ENCODE peak calls at places on chromosomes 3 and 15, in five cellular contexts. One of them, this sample, is unnamed.

GRCh38 chr15:87597346-87598052 is 659.0 kb downstream of the NTRK3 start:
- DNase-seq in fibroblast of lung: no peak
- DNase-seq in right lobe of liver: no peak
- DNase-seq in BE2C: no peak
- DNase-seq in cardiac fibroblast: no peak
- DNase-seq in this sample: peak

GRCh38 chr15:101346928-101347327 is 51.9 kb upstream of the SNRPA1 start:
- DNase-seq in cardiac fibroblast: no peak
- DNase-seq in right lobe of liver: no peak
- DNase-seq in fibroblast of lung: no peak
- DNase-seq in BE2C: no peak
- DNase-seq in this sample: peak

GRCh38 chr15:57789225-57789624 is 82.7 kb downstream of the POLR2M start:
- DNase-seq in fibroblast of lung: no peak
- DNase-seq in cardiac fibroblast: no peak
- DNase-seq in right lobe of liver: no peak
- DNase-seq in BE2C: no peak
- DNase-seq in this sample: peak

GRCh38 chr3:193134895-193135294 is 106.1 kb upstream of the PLAAT1 start:
- DNase-seq in right lobe of liver: no peak
- DNase-seq in BE2C: no peak
- DNase-seq in cardiac fibroblast: peak
- DNase-seq in fibroblast of lung: peak
- DNase-seq in this sample: peak

GRCh38 chr15:76953913-76954312 is 22.4 kb downstream of the RCN2 start:
- DNase-seq in BE2C: no peak
- DNase-seq in cardiac fibroblast: no peak
- DNase-seq in fibroblast of lung: no peak
- DNase-seq in right lobe of liver: no peak
- DNase-seq in this sample: no peak

GRCh38 chr3:27686642-27687041 is 35.5 kb downstream of the EOMES start:
- DNase-seq in BE2C: no peak
- DNase-seq in fibroblast of lung: peak
- DNase-seq in right lobe of liver: no peak
- DNase-seq in cardiac fibroblast: peak
- DNase-seq in this sample: peak

GRCh38 chr3:45574067-45574494 is 20.5 kb upstream of the LIMD1 start:
- DNase-seq in cardiac fibroblast: no peak
- DNase-seq in fibroblast of lung: no peak
- DNase-seq in BE2C: no peak
- DNase-seq in right lobe of liver: no peak
- DNase-seq in this sample: no peak

GRCh38 chr15:82710208-82710555 is 507 bp upstream of the AP3B2 start:
- DNase-seq in fibroblast of lung: no peak
- DNase-seq in BE2C: no peak
- DNase-seq in cardiac fibroblast: no peak
- DNase-seq in right lobe of liver: no peak
- DNase-seq in this sample: no peak

GRCh38 chr3:186588619-186589018 is 18.1 kb downstream of the DNAJB11 start:
- DNase-seq in fibroblast of lung: no peak
- DNase-seq in cardiac fibroblast: peak
- DNase-seq in right lobe of liver: no peak
- DNase-seq in BE2C: no peak
- DNase-seq in this sample: no peak

GRCh38 chr3:78322780-78323179 is 1282.9 kb downstream of the ROBO2 start:
- DNase-seq in fibroblast of lung: no peak
- DNase-seq in BE2C: no peak
- DNase-seq in right lobe of liver: no peak
- DNase-seq in cardiac fibroblast: no peak
- DNase-seq in this sample: no peak

GRCh38 chr3:128201158-128201755 is 48.0 kb downstream of the EEFSEC start:
- DNase-seq in right lobe of liver: no peak
- DNase-seq in fibroblast of lung: no peak
- DNase-seq in cardiac fibroblast: no peak
- DNase-seq in BE2C: no peak
- DNase-seq in this sample: no peak

GRCh38 chr3:25339220-25339619 is 88.8 kb upstream of the RARB start:
- DNase-seq in right lobe of liver: no peak
- DNase-seq in fibroblast of lung: no peak
- DNase-seq in cardiac fibroblast: no peak
- DNase-seq in BE2C: no peak
- DNase-seq in this sample: no peak

GRCh38 chr15:82108489-82109078 is 62.8 kb upstream of the MEX3B start:
- DNase-seq in cardiac fibroblast: peak
- DNase-seq in right lobe of liver: peak
- DNase-seq in BE2C: peak
- DNase-seq in fibroblast of lung: peak
- DNase-seq in this sample: peak

GRCh38 chr15:81419304-81419943 is 45.4 kb upstream of the TMC3 start:
- DNase-seq in cardiac fibroblast: peak
- DNase-seq in right lobe of liver: no peak
- DNase-seq in BE2C: no peak
- DNase-seq in fibroblast of lung: peak
- DNase-seq in this sample: peak

GRCh38 chr15:64749167-64749566 is 26.2 kb downstream of the RBPMS2 start:
- DNase-seq in right lobe of liver: no peak
- DNase-seq in cardiac fibroblast: peak
- DNase-seq in BE2C: no peak
- DNase-seq in fibroblast of lung: peak
- DNase-seq in this sample: peak

GRCh38 chr3:75650191-75650590 is 13.9 kb upstream of the FRG2C start:
- DNase-seq in right lobe of liver: no peak
- DNase-seq in BE2C: no peak
- DNase-seq in fibroblast of lung: no peak
- DNase-seq in cardiac fibroblast: no peak
- DNase-seq in this sample: no peak

DNA sequence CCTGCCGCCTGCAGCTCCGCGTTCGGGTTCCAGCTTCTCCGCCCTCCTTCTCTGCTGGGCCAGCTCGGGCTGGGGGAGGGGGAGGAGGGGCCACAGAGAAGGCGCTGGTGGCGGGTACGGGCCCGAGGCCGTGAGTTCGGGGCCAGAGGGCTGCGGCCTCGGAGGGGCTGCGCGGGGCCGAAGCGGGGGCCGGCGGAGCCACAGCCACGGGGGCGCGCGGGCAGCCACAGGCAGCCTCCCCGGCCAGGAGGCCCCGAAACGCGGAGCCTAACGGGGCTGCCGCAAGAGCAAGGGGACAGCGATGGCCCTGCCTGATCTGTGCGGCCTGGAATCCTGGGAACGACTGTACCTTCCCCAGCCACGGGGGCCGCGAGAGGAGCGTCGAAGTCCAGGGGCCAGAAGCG is 8.6 kb upstream of the FRG2C start:
- DNase-seq in fibroblast of lung: no peak
- DNase-seq in right lobe of liver: no peak
- DNase-seq in BE2C: no peak
- DNase-seq in cardiac fibroblast: no peak
- DNase-seq in this sample: no peak
- H3K4me3 ChIP-seq in fibroblast of lung: no peak
- H3K4me3 ChIP-seq in right lobe of liver: no peak
- H3K4me3 ChIP-seq in BE2C: no peak
- H3K4me3 ChIP-seq in cardiac fibroblast: no peak
- H3K4me3 ChIP-seq in this sample: no peak

DNA sequence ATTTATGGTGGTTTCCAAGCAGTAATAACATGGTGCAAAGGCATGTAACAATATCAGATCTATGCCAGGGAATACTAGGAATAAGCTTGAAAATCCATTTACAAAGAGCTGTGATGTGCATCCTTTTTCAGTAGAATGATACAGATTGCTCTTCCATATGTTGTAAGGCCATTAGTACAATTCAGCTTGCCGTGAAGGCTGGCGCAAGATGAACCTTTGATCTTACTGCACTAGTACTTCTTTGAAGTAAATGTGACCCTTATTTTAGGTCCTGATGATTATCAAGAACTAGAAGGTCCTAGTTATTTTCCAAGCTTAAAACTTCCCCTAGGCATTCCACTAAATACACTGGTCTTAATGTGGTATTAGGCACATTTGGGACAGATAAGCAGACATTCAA is 210.1 kb upstream of the CD96 start:
- DNase-seq in cardiac fibroblast: no peak
- DNase-seq in BE2C: no peak
- DNase-seq in right lobe of liver: no peak
- DNase-seq in fibroblast of lung: no peak
- DNase-seq in this sample: no peak
- TF ChIP-seq CTCF in cardiac fibroblast: no peak
- TF ChIP-seq CTCF in BE2C: no peak
- TF ChIP-seq CTCF in right lobe of liver: no peak
- TF ChIP-seq CTCF in fibroblast of lung: no peak
- TF ChIP-seq CTCF in this sample: no peak

GRCh38 chr3:50588759-50589433 is 19.6 kb downstream of the HEMK1 start:
- DNase-seq in right lobe of liver: no peak
- DNase-seq in BE2C: no peak
- DNase-seq in cardiac fibroblast: peak
- DNase-seq in fibroblast of lung: peak
- DNase-seq in this sample: peak
- H3K4me3 ChIP-seq in right lobe of liver: no peak
- H3K4me3 ChIP-seq in BE2C: no peak
- H3K4me3 ChIP-seq in cardiac fibroblast: no peak
- H3K4me3 ChIP-seq in fibroblast of lung: no peak
- H3K4me3 ChIP-seq in this sample: no peak

GRCh38 chr3:9890249-9891071 is at the start of gene JAGN1:
- DNase-seq in cardiac fibroblast: peak
- DNase-seq in right lobe of liver: peak
- DNase-seq in BE2C: peak
- DNase-seq in fibroblast of lung: peak
- DNase-seq in this sample: peak
- TF ChIP-seq CTCF in cardiac fibroblast: no peak
- TF ChIP-seq CTCF in right lobe of liver: peak
- TF ChIP-seq CTCF in BE2C: no peak
- TF ChIP-seq CTCF in fibroblast of lung: no peak
- TF ChIP-seq CTCF in this sample: no peak

GRCh38 chr3:117054551-117054950 is 345.0 kb downstream of the TUSC7 start:
- DNase-seq in BE2C: no peak
- DNase-seq in cardiac fibroblast: no peak
- DNase-seq in right lobe of liver: no peak
- DNase-seq in fibroblast of lung: no peak
- DNase-seq in this sample: no peak
- H3K4me3 ChIP-seq in BE2C: no peak
- H3K4me3 ChIP-seq in cardiac fibroblast: no peak
- H3K4me3 ChIP-seq in right lobe of liver: no peak
- H3K4me3 ChIP-seq in fibroblast of lung: no peak
- H3K4me3 ChIP-seq in this sample: no peak

GRCh38 chr3:125398952-125399351 is 23.8 kb upstream of the ZNF148 start:
- DNase-seq in right lobe of liver: no peak
- DNase-seq in cardiac fibroblast: no peak
- DNase-seq in fibroblast of lung: no peak
- DNase-seq in BE2C: no peak
- DNase-seq in this sample: no peak
- TF ChIP-seq CTCF in right lobe of liver: no peak
- TF ChIP-seq CTCF in cardiac fibroblast: no peak
- TF ChIP-seq CTCF in fibroblast of lung: no peak
- TF ChIP-seq CTCF in BE2C: no peak
- TF ChIP-seq CTCF in this sample: no peak

DNA sequence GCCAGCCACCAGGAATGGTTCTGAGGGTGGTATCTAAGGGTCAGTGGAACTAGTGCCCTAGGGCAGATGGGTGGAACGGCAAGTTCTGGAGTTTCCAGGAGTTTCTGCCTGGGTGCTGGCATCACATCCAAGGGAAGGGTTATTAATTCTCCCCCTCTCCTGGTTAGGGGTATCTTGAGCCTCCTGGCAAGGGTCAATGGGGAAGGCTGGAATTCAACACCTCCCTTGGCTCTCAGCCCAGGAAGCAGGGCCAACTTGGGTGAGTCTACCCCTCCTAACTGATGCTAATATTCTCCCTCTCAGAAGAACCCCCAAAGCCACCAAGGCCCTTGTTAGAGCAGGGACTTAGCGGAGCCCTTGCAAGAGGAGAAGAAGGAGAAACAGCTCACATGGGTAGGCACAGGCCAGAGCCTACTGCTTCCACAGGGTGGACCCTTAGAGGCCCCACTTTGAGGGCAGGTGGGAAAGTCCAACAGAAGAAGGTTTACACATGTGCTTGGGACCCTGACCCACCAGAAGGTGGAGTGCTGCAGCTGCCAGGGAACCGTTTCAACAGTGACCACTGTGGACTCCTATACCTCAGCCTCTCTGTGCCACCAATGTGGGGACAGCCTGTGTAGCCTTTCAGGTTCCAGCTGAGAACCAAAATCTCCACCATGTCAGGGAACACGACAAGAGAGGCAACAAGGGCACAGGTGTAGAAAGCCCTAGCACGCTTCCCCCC is 3.3 kb downstream of the TMEM115 start:
- DNase-seq in right lobe of liver: no peak
- DNase-seq in cardiac fibroblast: no peak
- DNase-seq in BE2C: peak
- DNase-seq in fibroblast of lung: no peak
- DNase-seq in this sample: no peak
- H3K4me3 ChIP-seq in right lobe of liver: no peak
- H3K4me3 ChIP-seq in cardiac fibroblast: peak
- H3K4me3 ChIP-seq in BE2C: peak
- H3K4me3 ChIP-seq in fibroblast of lung: no peak
- H3K4me3 ChIP-seq in this sample: peak

GRCh38 chr3:23713641-23714040 is 92.1 kb upstream of the UBE2E1 start:
- DNase-seq in fibroblast of lung: peak
- DNase-seq in BE2C: no peak
- DNase-seq in cardiac fibroblast: no peak
- DNase-seq in right lobe of liver: no peak
- DNase-seq in this sample: no peak

GRCh38 chr3:23712095-23712494 is 93.7 kb upstream of the UBE2E1 start:
- DNase-seq in fibroblast of lung: no peak
- DNase-seq in cardiac fibroblast: peak
- DNase-seq in right lobe of liver: no peak
- DNase-seq in BE2C: no peak
- DNase-seq in this sample: no peak

GRCh38 chr3:23709987-23710386 is 95.8 kb upstream of the UBE2E1 start:
- DNase-seq in right lobe of liver: no peak
- DNase-seq in BE2C: no peak
- DNase-seq in cardiac fibroblast: no peak
- DNase-seq in fibroblast of lung: no peak
- DNase-seq in this sample: no peak

GRCh38 chr3:23710555-23710954 is 95.2 kb upstream of the UBE2E1 start:
- DNase-seq in right lobe of liver: no peak
- DNase-seq in fibroblast of lung: peak
- DNase-seq in BE2C: no peak
- DNase-seq in cardiac fibroblast: peak
- DNase-seq in this sample: peak

DNA sequence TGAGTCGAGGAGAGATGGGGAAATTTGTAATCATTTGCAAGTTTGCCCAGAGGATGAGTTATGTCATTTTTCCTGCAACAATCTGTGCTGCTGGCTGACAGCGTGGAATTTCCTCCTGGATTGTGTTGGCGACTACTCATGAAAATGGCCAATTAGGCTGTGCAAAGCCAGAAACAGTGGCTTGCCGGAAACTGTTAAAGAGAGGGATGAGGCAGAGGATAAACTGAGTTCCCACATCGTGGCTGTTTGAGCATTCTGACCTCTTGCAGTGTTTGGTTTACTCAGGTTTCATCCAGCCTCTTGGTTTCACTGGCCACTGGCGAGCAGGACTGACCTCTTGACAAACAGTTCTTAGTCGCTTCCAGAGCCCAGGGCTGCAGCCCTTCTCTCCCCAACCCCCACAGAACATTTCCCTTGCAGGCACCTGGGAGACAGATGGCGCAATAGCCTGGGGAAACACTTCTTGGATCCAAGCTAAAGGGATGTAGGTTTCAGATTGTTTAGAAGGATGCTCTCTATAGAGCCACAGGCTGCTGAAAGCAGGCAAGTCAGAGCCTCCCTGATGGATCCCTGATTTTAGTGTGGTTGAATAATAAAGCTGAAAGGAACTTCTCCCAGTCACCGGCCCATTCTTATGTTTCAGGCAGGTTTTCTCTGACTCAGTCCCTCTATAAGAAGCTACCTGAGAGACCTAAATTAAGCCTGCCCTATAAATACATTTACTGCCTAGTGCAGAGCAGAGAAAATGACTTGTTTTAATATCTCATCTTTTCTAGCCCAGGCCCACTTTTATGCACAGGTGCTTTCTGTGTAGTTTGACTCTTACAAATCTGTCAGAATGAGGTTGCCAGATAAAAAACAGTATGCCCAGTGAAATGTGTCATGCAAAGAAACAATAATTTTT is 92.8 kb upstream of the UBE2E1 start:
- DNase-seq in cardiac fibroblast: peak
- DNase-seq in fibroblast of lung: peak
- DNase-seq in BE2C: peak
- DNase-seq in right lobe of liver: no peak
- DNase-seq in this sample: peak
- TF ChIP-seq CTCF in cardiac fibroblast: no peak
- TF ChIP-seq CTCF in fibroblast of lung: peak
- TF ChIP-seq CTCF in BE2C: peak
- TF ChIP-seq CTCF in right lobe of liver: no peak
- TF ChIP-seq CTCF in this sample: peak

This sample was measured in fibroblast of pulmonary artery.